ENCODE peak calls at places on chromosomes 5 and 9, in ten cellular contexts. One of them, this sample, is unnamed.

GRCh38 chr9:82763631-82764030 is 299.3 kb downstream of the RASEF start:
- DNase-seq in AG04449: no peak
- DNase-seq in BJ: no peak
- DNase-seq in psoas muscle: no peak
- DNase-seq in trophoblast cell: no peak
- DNase-seq in mucosa of descending colon: no peak
- DNase-seq in hepatocyte: no peak
- DNase-seq in stomach: no peak
- DNase-seq in right lobe of liver: no peak
- DNase-seq in fibroblast of lung: no peak
- DNase-seq in this sample: no peak

GRCh38 chr9:29230931-29231330 is 1657.7 kb upstream of the C9orf72 start:
- DNase-seq in mucosa of descending colon: no peak
- DNase-seq in BJ: no peak
- DNase-seq in right lobe of liver: no peak
- DNase-seq in trophoblast cell: no peak
- DNase-seq in fibroblast of lung: no peak
- DNase-seq in hepatocyte: no peak
- DNase-seq in stomach: no peak
- DNase-seq in psoas muscle: no peak
- DNase-seq in AG04449: no peak
- DNase-seq in this sample: no peak

GRCh38 chr5:43616535-43616934 is 13.6 kb downstream of the NNT start:
- DNase-seq in fibroblast of lung: no peak
- DNase-seq in right lobe of liver: no peak
- DNase-seq in BJ: no peak
- DNase-seq in stomach: no peak
- DNase-seq in trophoblast cell: peak
- DNase-seq in hepatocyte: no peak
- DNase-seq in mucosa of descending colon: no peak
- DNase-seq in AG04449: no peak
- DNase-seq in psoas muscle: no peak
- DNase-seq in this sample: no peak

GRCh38 chr9:104740596-104740995 is 6.9 kb upstream of the NIPSNAP3A start:
- DNase-seq in BJ: peak
- DNase-seq in stomach: no peak
- DNase-seq in trophoblast cell: no peak
- DNase-seq in right lobe of liver: no peak
- DNase-seq in hepatocyte: no peak
- DNase-seq in mucosa of descending colon: no peak
- DNase-seq in fibroblast of lung: peak
- DNase-seq in AG04449: peak
- DNase-seq in psoas muscle: no peak
- DNase-seq in this sample: no peak

GRCh38 chr5:66413931-66414330 is 182.3 kb upstream of the MAST4 start:
- DNase-seq in psoas muscle: no peak
- DNase-seq in mucosa of descending colon: no peak
- DNase-seq in fibroblast of lung: no peak
- DNase-seq in trophoblast cell: no peak
- DNase-seq in hepatocyte: no peak
- DNase-seq in BJ: no peak
- DNase-seq in stomach: no peak
- DNase-seq in AG04449: no peak
- DNase-seq in right lobe of liver: no peak
- DNase-seq in this sample: no peak

GRCh38 chr5:67268233-67269011 is 71.8 kb upstream of the CD180 start:
- DNase-seq in BJ: peak
- DNase-seq in trophoblast cell: no peak
- DNase-seq in hepatocyte: peak
- DNase-seq in fibroblast of lung: peak
- DNase-seq in AG04449: peak
- DNase-seq in psoas muscle: peak
- DNase-seq in mucosa of descending colon: peak
- DNase-seq in right lobe of liver: peak
- DNase-seq in stomach: peak
- DNase-seq in this sample: peak

GRCh38 chr5:95959964-95960801 is 1.5 kb downstream of the ELL2 start:
- DNase-seq in AG04449: no peak
- DNase-seq in right lobe of liver: no peak
- DNase-seq in fibroblast of lung: peak
- DNase-seq in hepatocyte: peak
- DNase-seq in psoas muscle: no peak
- DNase-seq in stomach: no peak
- DNase-seq in trophoblast cell: no peak
- DNase-seq in BJ: no peak
- DNase-seq in mucosa of descending colon: no peak
- DNase-seq in this sample: no peak

GRCh38 chr5:78905084-78905938 is 79.8 kb downstream of the ARSB start:
- DNase-seq in right lobe of liver: no peak
- DNase-seq in psoas muscle: no peak
- DNase-seq in mucosa of descending colon: no peak
- DNase-seq in trophoblast cell: no peak
- DNase-seq in AG04449: no peak
- DNase-seq in hepatocyte: no peak
- DNase-seq in fibroblast of lung: no peak
- DNase-seq in stomach: no peak
- DNase-seq in BJ: no peak
- DNase-seq in this sample: no peak

GRCh38 chr5:8270246-8270645 is 401.3 kb downstream of the MTRR start:
- DNase-seq in stomach: no peak
- DNase-seq in AG04449: no peak
- DNase-seq in hepatocyte: no peak
- DNase-seq in fibroblast of lung: no peak
- DNase-seq in trophoblast cell: no peak
- DNase-seq in right lobe of liver: no peak
- DNase-seq in BJ: no peak
- DNase-seq in psoas muscle: no peak
- DNase-seq in mucosa of descending colon: no peak
- DNase-seq in this sample: no peak

GRCh38 chr9:124309665-124310064 is 51.9 kb downstream of the NEK6 start:
- DNase-seq in stomach: no peak
- DNase-seq in right lobe of liver: no peak
- DNase-seq in trophoblast cell: peak
- DNase-seq in BJ: peak
- DNase-seq in fibroblast of lung: peak
- DNase-seq in hepatocyte: peak
- DNase-seq in AG04449: peak
- DNase-seq in psoas muscle: no peak
- DNase-seq in mucosa of descending colon: no peak
- DNase-seq in this sample: peak

GRCh38 chr5:127072861-127073846 is at the start of gene C5orf63:
- DNase-seq in fibroblast of lung: peak
- DNase-seq in hepatocyte: no peak
- DNase-seq in trophoblast cell: peak
- DNase-seq in psoas muscle: peak
- DNase-seq in right lobe of liver: peak
- DNase-seq in AG04449: no peak
- DNase-seq in mucosa of descending colon: peak
- DNase-seq in BJ: no peak
- DNase-seq in stomach: peak
- DNase-seq in this sample: no peak

GRCh38 chr9:38160613-38161215 is 91.7 kb upstream of the SHB start:
- DNase-seq in AG04449: no peak
- DNase-seq in hepatocyte: peak
- DNase-seq in BJ: no peak
- DNase-seq in fibroblast of lung: peak
- DNase-seq in right lobe of liver: peak
- DNase-seq in psoas muscle: peak
- DNase-seq in stomach: peak
- DNase-seq in mucosa of descending colon: no peak
- DNase-seq in trophoblast cell: peak
- DNase-seq in this sample: no peak

DNA sequence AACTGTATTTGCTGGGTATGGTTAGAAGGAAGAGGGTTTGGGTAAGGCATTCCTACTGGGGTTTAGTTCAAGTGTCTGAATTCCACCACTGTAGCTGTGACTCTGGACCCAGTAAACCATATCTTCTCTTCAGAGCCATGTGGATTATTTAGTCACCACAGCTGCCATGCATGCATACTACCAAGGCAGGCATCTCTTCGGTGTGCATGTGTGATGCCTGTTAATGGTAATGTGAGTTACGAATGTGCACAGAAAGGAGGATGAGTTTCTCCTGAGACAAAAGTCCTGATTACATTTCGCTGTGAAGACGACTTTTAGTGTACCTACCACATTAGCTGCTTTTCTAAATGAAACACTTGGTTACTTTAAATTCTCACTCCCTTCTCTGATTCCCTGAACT is 9.3 kb downstream of the PBX3 start:
- DNase-seq in mucosa of descending colon: no peak
- DNase-seq in BJ: no peak
- DNase-seq in hepatocyte: no peak
- DNase-seq in AG04449: no peak
- DNase-seq in fibroblast of lung: no peak
- DNase-seq in psoas muscle: no peak
- DNase-seq in right lobe of liver: no peak
- DNase-seq in trophoblast cell: no peak
- DNase-seq in stomach: no peak
- DNase-seq in this sample: no peak
- H3K4me3 ChIP-seq in mucosa of descending colon: no peak
- H3K4me3 ChIP-seq in BJ: no peak
- H3K4me3 ChIP-seq in hepatocyte: no peak
- H3K4me3 ChIP-seq in AG04449: no peak
- H3K4me3 ChIP-seq in fibroblast of lung: no peak
- H3K4me3 ChIP-seq in psoas muscle: no peak
- H3K4me3 ChIP-seq in right lobe of liver: no peak
- H3K4me3 ChIP-seq in trophoblast cell: no peak
- H3K4me3 ChIP-seq in stomach: no peak
- H3K4me3 ChIP-seq in this sample: no peak

GRCh38 chr5:141634720-141635119 is 1.9 kb downstream of the HDAC3 start:
- DNase-seq in stomach: no peak
- DNase-seq in fibroblast of lung: no peak
- DNase-seq in right lobe of liver: no peak
- DNase-seq in psoas muscle: no peak
- DNase-seq in trophoblast cell: no peak
- DNase-seq in AG04449: no peak
- DNase-seq in mucosa of descending colon: no peak
- DNase-seq in hepatocyte: no peak
- DNase-seq in BJ: no peak
- DNase-seq in this sample: no peak
- H3K4me3 ChIP-seq in stomach: no peak
- H3K4me3 ChIP-seq in fibroblast of lung: no peak
- H3K4me3 ChIP-seq in right lobe of liver: no peak
- H3K4me3 ChIP-seq in psoas muscle: no peak
- H3K4me3 ChIP-seq in trophoblast cell: no peak
- H3K4me3 ChIP-seq in AG04449: no peak
- H3K4me3 ChIP-seq in mucosa of descending colon: no peak
- H3K4me3 ChIP-seq in hepatocyte: no peak
- H3K4me3 ChIP-seq in BJ: no peak
- H3K4me3 ChIP-seq in this sample: no peak

DNA sequence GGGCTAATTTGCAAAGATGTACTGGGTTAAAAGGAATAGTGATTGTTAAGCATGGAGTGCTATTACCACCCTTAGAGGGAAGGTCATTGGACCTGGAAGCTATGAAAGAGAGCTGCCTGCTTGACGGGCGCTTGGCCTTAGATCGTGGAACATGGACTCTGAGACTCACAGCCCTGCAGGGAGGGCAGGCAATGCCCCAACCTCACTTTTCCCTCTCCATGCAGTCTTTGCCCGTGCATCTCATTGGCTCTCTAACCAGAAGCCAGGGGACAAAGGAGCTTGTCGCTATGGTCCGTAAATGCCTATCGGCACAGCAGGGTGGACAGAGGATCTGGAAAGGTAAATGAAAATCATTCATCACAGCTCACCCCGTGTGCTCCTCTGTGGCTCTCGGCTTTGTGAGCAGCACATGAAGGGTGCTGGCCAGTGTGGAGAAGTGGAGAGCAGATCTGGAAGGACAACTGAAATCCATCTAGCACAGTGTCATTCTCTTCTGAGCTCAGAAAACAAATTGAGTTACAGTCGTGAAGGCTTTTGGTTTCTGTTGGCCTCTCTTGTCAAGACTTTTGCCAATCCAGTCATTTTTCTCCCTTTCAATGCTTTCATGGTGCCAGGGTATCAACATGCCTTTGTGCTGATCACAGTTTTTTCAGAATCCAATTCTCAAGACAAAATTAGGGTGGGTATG is 186.2 kb downstream of the SNX18 start:
- DNase-seq in AG04449: no peak
- DNase-seq in right lobe of liver: no peak
- DNase-seq in psoas muscle: no peak
- DNase-seq in BJ: no peak
- DNase-seq in stomach: no peak
- DNase-seq in trophoblast cell: no peak
- DNase-seq in hepatocyte: no peak
- DNase-seq in fibroblast of lung: peak
- DNase-seq in mucosa of descending colon: no peak
- DNase-seq in this sample: no peak
- H3K4me3 ChIP-seq in AG04449: no peak
- H3K4me3 ChIP-seq in right lobe of liver: no peak
- H3K4me3 ChIP-seq in psoas muscle: no peak
- H3K4me3 ChIP-seq in BJ: no peak
- H3K4me3 ChIP-seq in stomach: no peak
- H3K4me3 ChIP-seq in trophoblast cell: no peak
- H3K4me3 ChIP-seq in hepatocyte: no peak
- H3K4me3 ChIP-seq in fibroblast of lung: no peak
- H3K4me3 ChIP-seq in mucosa of descending colon: no peak
- H3K4me3 ChIP-seq in this sample: no peak

GRCh38 chr5:148808864-148809642 is 17.4 kb upstream of the ADRB2 start:
- DNase-seq in trophoblast cell: peak
- DNase-seq in right lobe of liver: no peak
- DNase-seq in fibroblast of lung: no peak
- DNase-seq in BJ: no peak
- DNase-seq in psoas muscle: peak
- DNase-seq in hepatocyte: peak
- DNase-seq in mucosa of descending colon: no peak
- DNase-seq in stomach: no peak
- DNase-seq in AG04449: no peak
- DNase-seq in this sample: no peak
- H3K4me3 ChIP-seq in trophoblast cell: no peak
- H3K4me3 ChIP-seq in right lobe of liver: peak
- H3K4me3 ChIP-seq in fibroblast of lung: peak
- H3K4me3 ChIP-seq in BJ: no peak
- H3K4me3 ChIP-seq in psoas muscle: peak
- H3K4me3 ChIP-seq in hepatocyte: no peak
- H3K4me3 ChIP-seq in mucosa of descending colon: no peak
- H3K4me3 ChIP-seq in stomach: peak
- H3K4me3 ChIP-seq in AG04449: no peak
- H3K4me3 ChIP-seq in this sample: no peak